ENCODE peak calls at places on chromosomes 11 and 22, in seven cellular contexts. One of them, this sample, is unnamed.

GRCh38 chr11:28086569-28086968 is 21.4 kb downstream of the KIF18A start:
- DNase-seq in endothelial cell of umbilical vein: peak
- DNase-seq in HepG2: no peak
- DNase-seq in endodermal cell: no peak
- DNase-seq in PC-9: no peak
- DNase-seq in lower lobe of right lung: no peak
- DNase-seq in GM10248: no peak
- DNase-seq in this sample: no peak

GRCh38 chr22:23223566-23224317 is 43.4 kb downstream of the BCR start:
- DNase-seq in endodermal cell: no peak
- DNase-seq in HepG2: peak
- DNase-seq in lower lobe of right lung: peak
- DNase-seq in PC-9: no peak
- DNase-seq in endothelial cell of umbilical vein: peak
- DNase-seq in GM10248: no peak
- DNase-seq in this sample: no peak

GRCh38 chr11:73781303-73781702 is 6.4 kb upstream of the MRPL48 start:
- DNase-seq in endothelial cell of umbilical vein: no peak
- DNase-seq in lower lobe of right lung: no peak
- DNase-seq in HepG2: no peak
- DNase-seq in endodermal cell: no peak
- DNase-seq in PC-9: no peak
- DNase-seq in GM10248: no peak
- DNase-seq in this sample: no peak

GRCh38 chr22:29030618-29031235 is 30.9 kb downstream of the C22orf31 start:
- DNase-seq in GM10248: no peak
- DNase-seq in HepG2: peak
- DNase-seq in endothelial cell of umbilical vein: peak
- DNase-seq in lower lobe of right lung: peak
- DNase-seq in endodermal cell: peak
- DNase-seq in PC-9: peak
- DNase-seq in this sample: peak

GRCh38 chr22:50403701-50404101 is 60.6 kb downstream of the PPP6R2 start:
- DNase-seq in endodermal cell: no peak
- DNase-seq in GM10248: no peak
- DNase-seq in endothelial cell of umbilical vein: peak
- DNase-seq in lower lobe of right lung: peak
- DNase-seq in PC-9: no peak
- DNase-seq in HepG2: no peak
- DNase-seq in this sample: no peak

GRCh38 chr22:31488988-31489617 is 539 bp downstream of the EIF4ENIF1 start:
- DNase-seq in GM10248: peak
- DNase-seq in HepG2: no peak
- DNase-seq in endodermal cell: peak
- DNase-seq in PC-9: peak
- DNase-seq in lower lobe of right lung: peak
- DNase-seq in endothelial cell of umbilical vein: peak
- DNase-seq in this sample: peak

GRCh38 chr11:47914743-47915142 is 65.6 kb upstream of the PTPRJ start:
- DNase-seq in GM10248: no peak
- DNase-seq in HepG2: no peak
- DNase-seq in PC-9: no peak
- DNase-seq in endothelial cell of umbilical vein: peak
- DNase-seq in endodermal cell: no peak
- DNase-seq in lower lobe of right lung: no peak
- DNase-seq in this sample: no peak

GRCh38 chr22:17587631-17588030 is 24.3 kb downstream of the SLC25A18 start:
- DNase-seq in endodermal cell: no peak
- DNase-seq in PC-9: no peak
- DNase-seq in HepG2: no peak
- DNase-seq in endothelial cell of umbilical vein: no peak
- DNase-seq in lower lobe of right lung: no peak
- DNase-seq in GM10248: no peak
- DNase-seq in this sample: no peak

GRCh38 chr11:122556605-122557004 is 98.9 kb upstream of the UBASH3B start:
- DNase-seq in HepG2: no peak
- DNase-seq in lower lobe of right lung: no peak
- DNase-seq in PC-9: peak
- DNase-seq in GM10248: no peak
- DNase-seq in endothelial cell of umbilical vein: no peak
- DNase-seq in endodermal cell: peak
- DNase-seq in this sample: peak
- TF ChIP-seq CTCF in HepG2: peak
- TF ChIP-seq CTCF in lower lobe of right lung: peak
- TF ChIP-seq CTCF in PC-9: no peak
- TF ChIP-seq CTCF in GM10248: no peak
- TF ChIP-seq CTCF in endothelial cell of umbilical vein: peak
- TF ChIP-seq CTCF in endodermal cell: peak
- TF ChIP-seq CTCF in this sample: peak

DNA sequence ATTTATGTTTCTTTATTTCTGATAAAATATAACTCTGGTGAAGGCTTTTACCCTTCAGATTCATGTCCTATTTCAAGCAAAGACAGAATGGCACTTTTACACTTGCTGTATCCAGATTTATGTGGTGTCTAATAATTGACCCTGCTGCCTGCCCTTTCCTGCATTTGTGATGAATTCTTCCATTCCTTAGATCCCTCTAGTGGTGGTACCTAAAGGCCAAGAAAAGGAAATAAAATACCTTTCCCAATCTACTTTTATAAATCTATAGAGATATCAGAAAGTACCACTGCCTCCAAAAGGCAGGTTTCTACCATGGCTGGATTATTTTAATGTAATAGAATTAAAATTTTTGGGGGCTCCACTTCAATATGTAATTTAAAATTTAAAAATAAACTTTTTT is 34.2 kb downstream of the CCDC81 start:
- DNase-seq in PC-9: no peak
- DNase-seq in endodermal cell: no peak
- DNase-seq in endothelial cell of umbilical vein: no peak
- DNase-seq in GM10248: no peak
- DNase-seq in lower lobe of right lung: no peak
- DNase-seq in HepG2: no peak
- DNase-seq in this sample: no peak
- TF ChIP-seq CTCF in PC-9: peak
- TF ChIP-seq CTCF in endodermal cell: peak
- TF ChIP-seq CTCF in endothelial cell of umbilical vein: peak
- TF ChIP-seq CTCF in GM10248: no peak
- TF ChIP-seq CTCF in lower lobe of right lung: no peak
- TF ChIP-seq CTCF in HepG2: no peak
- TF ChIP-seq CTCF in this sample: peak

GRCh38 chr11:127490896-127491295 is 490.3 kb upstream of the KIRREL3 start:
- DNase-seq in endothelial cell of umbilical vein: no peak
- DNase-seq in lower lobe of right lung: no peak
- DNase-seq in GM10248: no peak
- DNase-seq in PC-9: no peak
- DNase-seq in HepG2: no peak
- DNase-seq in endodermal cell: no peak
- DNase-seq in this sample: no peak

GRCh38 chr11:127496165-127496564 is 495.6 kb upstream of the KIRREL3 start:
- DNase-seq in endothelial cell of umbilical vein: no peak
- DNase-seq in lower lobe of right lung: no peak
- DNase-seq in endodermal cell: no peak
- DNase-seq in GM10248: no peak
- DNase-seq in PC-9: no peak
- DNase-seq in HepG2: no peak
- DNase-seq in this sample: no peak

GRCh38 chr11:127492025-127492424 is 491.5 kb upstream of the KIRREL3 start:
- DNase-seq in PC-9: no peak
- DNase-seq in lower lobe of right lung: no peak
- DNase-seq in endothelial cell of umbilical vein: no peak
- DNase-seq in GM10248: no peak
- DNase-seq in HepG2: no peak
- DNase-seq in endodermal cell: no peak
- DNase-seq in this sample: no peak

GRCh38 chr11:127491589-127491988 is 491.0 kb upstream of the KIRREL3 start:
- DNase-seq in PC-9: no peak
- DNase-seq in endodermal cell: no peak
- DNase-seq in HepG2: no peak
- DNase-seq in lower lobe of right lung: no peak
- DNase-seq in GM10248: no peak
- DNase-seq in endothelial cell of umbilical vein: no peak
- DNase-seq in this sample: no peak

GRCh38 chr11:127493330-127493729 is 492.8 kb upstream of the KIRREL3 start:
- DNase-seq in GM10248: no peak
- DNase-seq in lower lobe of right lung: no peak
- DNase-seq in endothelial cell of umbilical vein: no peak
- DNase-seq in endodermal cell: peak
- DNase-seq in HepG2: no peak
- DNase-seq in PC-9: no peak
- DNase-seq in this sample: no peak
- TF ChIP-seq CTCF in GM10248: peak
- TF ChIP-seq CTCF in lower lobe of right lung: no peak
- TF ChIP-seq CTCF in endothelial cell of umbilical vein: no peak
- TF ChIP-seq CTCF in endodermal cell: peak
- TF ChIP-seq CTCF in HepG2: no peak
- TF ChIP-seq CTCF in PC-9: peak
- TF ChIP-seq CTCF in this sample: peak

DNA sequence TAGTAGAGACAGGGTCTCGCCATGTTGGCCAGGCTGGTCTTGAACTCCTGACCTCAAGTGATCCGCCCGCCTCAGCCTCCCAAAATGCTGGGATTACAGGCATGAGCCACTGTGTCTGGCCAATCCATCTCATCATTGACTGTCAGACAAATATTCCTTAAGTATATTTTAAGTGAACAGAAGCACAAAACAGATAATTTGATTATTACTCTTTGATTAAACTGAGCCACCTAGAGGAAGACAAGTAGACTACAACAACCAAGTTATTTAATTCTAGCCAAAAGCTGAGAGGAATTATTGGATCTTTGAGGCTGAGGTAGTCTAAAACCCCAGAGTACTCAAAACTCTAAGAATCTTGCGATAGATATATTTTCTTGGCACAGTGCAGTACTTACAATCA is 1.2 kb downstream of the ACRV1 start:
- DNase-seq in GM10248: no peak
- DNase-seq in endodermal cell: no peak
- DNase-seq in PC-9: no peak
- DNase-seq in HepG2: no peak
- DNase-seq in endothelial cell of umbilical vein: peak
- DNase-seq in lower lobe of right lung: no peak
- DNase-seq in this sample: no peak
- TF ChIP-seq CTCF in GM10248: no peak
- TF ChIP-seq CTCF in endodermal cell: peak
- TF ChIP-seq CTCF in PC-9: peak
- TF ChIP-seq CTCF in HepG2: no peak
- TF ChIP-seq CTCF in endothelial cell of umbilical vein: peak
- TF ChIP-seq CTCF in lower lobe of right lung: no peak
- TF ChIP-seq CTCF in this sample: peak

GRCh38 chr22:39077513-39077840 is 402 bp downstream of the APOBEC3G start:
- DNase-seq in HepG2: no peak
- DNase-seq in endodermal cell: no peak
- DNase-seq in endothelial cell of umbilical vein: no peak
- DNase-seq in GM10248: no peak
- DNase-seq in lower lobe of right lung: no peak
- DNase-seq in PC-9: no peak
- DNase-seq in this sample: no peak
- TF ChIP-seq CTCF in HepG2: no peak
- TF ChIP-seq CTCF in endodermal cell: no peak
- TF ChIP-seq CTCF in endothelial cell of umbilical vein: no peak
- TF ChIP-seq CTCF in GM10248: no peak
- TF ChIP-seq CTCF in lower lobe of right lung: no peak
- TF ChIP-seq CTCF in PC-9: no peak
- TF ChIP-seq CTCF in this sample: no peak

DNA sequence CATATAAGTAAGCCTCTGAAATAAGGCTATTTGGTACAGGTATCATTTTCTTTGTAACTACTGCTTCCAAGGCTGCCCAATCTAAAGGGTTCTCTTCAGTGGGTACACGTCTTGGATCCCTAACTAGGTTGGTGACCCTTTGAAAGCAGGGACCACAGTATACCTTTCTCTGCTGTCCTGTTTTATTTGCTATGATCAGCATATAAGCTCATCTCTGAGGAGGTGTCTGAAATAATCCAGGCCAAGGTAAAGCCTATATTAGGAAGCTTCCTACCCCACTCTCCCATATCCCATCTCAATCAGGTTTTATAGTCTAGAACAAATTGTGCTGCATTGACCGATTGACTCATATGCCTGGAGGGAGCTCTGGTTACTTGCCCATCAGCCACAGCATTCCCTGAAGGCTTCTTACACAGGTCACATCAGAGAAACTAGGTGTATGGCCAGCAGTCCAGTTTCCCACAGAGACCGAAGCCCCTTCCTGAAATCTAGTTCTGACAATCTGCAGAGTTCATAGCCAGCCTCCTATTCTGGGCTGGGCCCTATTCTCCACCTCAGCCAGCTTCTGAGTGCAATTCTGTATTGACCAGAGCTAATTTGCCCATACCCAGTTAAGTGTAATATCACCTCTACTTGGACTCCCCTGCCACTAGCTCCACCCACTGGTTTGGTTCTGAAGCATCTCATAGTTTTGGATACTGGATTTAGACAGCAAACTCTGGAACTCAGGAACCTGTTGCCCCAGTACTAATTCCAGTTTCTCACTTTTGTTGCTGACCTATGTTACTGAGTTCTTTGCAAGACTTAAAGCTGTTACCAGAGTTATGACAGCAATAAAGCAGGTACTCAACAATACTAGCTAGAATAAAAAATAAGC is 62.1 kb upstream of the ARHGAP20 start:
- DNase-seq in endodermal cell: no peak
- DNase-seq in HepG2: no peak
- DNase-seq in PC-9: no peak
- DNase-seq in lower lobe of right lung: no peak
- DNase-seq in endothelial cell of umbilical vein: no peak
- DNase-seq in GM10248: no peak
- DNase-seq in this sample: no peak
- TF ChIP-seq CTCF in endodermal cell: no peak
- TF ChIP-seq CTCF in HepG2: no peak
- TF ChIP-seq CTCF in PC-9: no peak
- TF ChIP-seq CTCF in lower lobe of right lung: no peak
- TF ChIP-seq CTCF in endothelial cell of umbilical vein: no peak
- TF ChIP-seq CTCF in GM10248: no peak
- TF ChIP-seq CTCF in this sample: no peak

DNA sequence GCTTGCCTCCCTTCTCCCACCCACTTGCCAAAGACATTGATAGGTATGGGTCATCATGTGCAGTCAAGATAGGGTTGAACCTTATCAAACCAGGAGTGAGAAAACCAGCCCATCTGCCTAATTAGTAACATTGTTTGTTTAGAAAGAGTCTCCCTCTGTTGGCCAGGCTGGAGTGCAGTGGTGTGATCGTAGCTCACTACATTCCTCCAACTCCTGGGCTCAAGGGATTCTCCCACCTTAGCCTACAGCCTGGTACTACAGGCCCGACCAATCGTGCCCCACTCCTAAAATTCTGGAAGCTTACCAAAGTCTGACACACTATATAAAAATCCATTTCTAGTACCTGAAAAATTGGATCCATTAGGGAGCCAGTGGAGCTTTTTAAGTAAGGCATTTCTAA is 4.5 kb downstream of the C11orf71 start:
- DNase-seq in HepG2: peak
- DNase-seq in GM10248: no peak
- DNase-seq in lower lobe of right lung: no peak
- DNase-seq in PC-9: no peak
- DNase-seq in endothelial cell of umbilical vein: peak
- DNase-seq in endodermal cell: peak
- DNase-seq in this sample: no peak
- TF ChIP-seq CTCF in HepG2: peak
- TF ChIP-seq CTCF in GM10248: peak
- TF ChIP-seq CTCF in lower lobe of right lung: no peak
- TF ChIP-seq CTCF in PC-9: no peak
- TF ChIP-seq CTCF in endothelial cell of umbilical vein: peak
- TF ChIP-seq CTCF in endodermal cell: peak
- TF ChIP-seq CTCF in this sample: peak